ENCODE peak calls at places on chromosomes 5 and 9, in seven cellular contexts. A is IMR-90, V is fibroblast of lung, X is hepatocyte, R is H9, M is PC-9, D is A549. C is an unnamed sample.

GRCh38 chr5:96572864-96573512 is 89.2 kb upstream of the CAST start:
- DNase-seq in R (no peak), A (peak; percentile 99), X (no peak), M (peak; percentile 86), V (peak; percentile 94), D (peak; percentile 81), C (no peak)

GRCh38 chr5:72402959-72403628 is 82.9 kb downstream of the PTCD2 start:
- DNase-seq in D (peak; percentile 37), A (no peak), M (no peak), V (peak; percentile 35), R (peak; percentile 38), X (no peak), C (no peak)

GRCh38 chr9:82255533-82255932 is 267.0 kb downstream of the SPATA31D1 start:
- DNase-seq in D (no peak), V (no peak), X (no peak), M (no peak), A (no peak), R (no peak), C (no peak)

GRCh38 chr5:9722826-9723225 is 92.7 kb upstream of the TAS2R1 start:
- DNase-seq in M (no peak), R (no peak), X (no peak), D (no peak), A (no peak), V (no peak), C (no peak)

GRCh38 chr9:69130456-69131441 is 43.3 kb upstream of the TJP2 start:
- DNase-seq in V (peak; percentile 91), D (no peak), M (no peak), A (peak; percentile 90), R (peak; percentile 24), X (no peak), C (no peak)

GRCh38 chr9:93207326-93207814 is 23.4 kb downstream of the WNK2 start:
- DNase-seq in A (peak; percentile 11), R (no peak), D (no peak), M (no peak), X (no peak), V (peak; percentile 51), C (no peak)

GRCh38 chr5:69504036-69504435 is 11.4 kb downstream of the OCLN start:
- DNase-seq in X (no peak), V (no peak), M (no peak), R (no peak), D (no peak), A (peak; percentile 43), C (no peak)

GRCh38 chr9:93295031-93295430 is 111.1 kb downstream of the WNK2 start:
- DNase-seq in A (no peak), V (no peak), R (peak; percentile 29), D (no peak), M (no peak), X (no peak), C (no peak)

GRCh38 chr9:121736147-121736721 is 84.8 kb downstream of the DAB2IP start:
- DNase-seq in R (peak; percentile 90), D (peak; percentile 9), V (peak; percentile 53), M (peak; percentile 45), A (peak; percentile 25), X (peak; percentile 84), C (peak; percentile 91)

GRCh38 chr5:98770158-98770910 is 3.1 kb upstream of the RGMB start:
- DNase-seq in D (peak; percentile 25), R (no peak), V (peak; percentile 82), A (peak; percentile 66), X (peak; percentile 65), M (no peak), C (peak; percentile 55)

GRCh38 chr9:16058131-16058549 is 505.3 kb downstream of the CCDC171 start:
- DNase-seq in M (no peak), A (peak; percentile 86), V (peak; percentile 60), R (no peak), X (no peak), D (no peak), C (no peak)

GRCh38 chr5:2038337-2039179 is 155.8 kb upstream of the IRX4 start:
- DNase-seq in X (peak; percentile 81), V (peak; percentile 52), R (peak; percentile 96), A (peak; percentile 3), D (peak; percentile 61), M (no peak), C (peak; percentile 97)

GRCh38 chr5:35246411-35246810 is 16.1 kb upstream of the PRLR start:
- DNase-seq in R (no peak), V (no peak), X (peak; percentile 68), M (no peak), D (no peak), A (no peak), C (peak; percentile 15)

GRCh38 chr5:139985733-139986132 is 57.4 kb downstream of the NRG2 start:
- DNase-seq in M (peak; percentile 82), X (peak; percentile 24), D (peak; percentile 18), V (no peak), R (no peak), A (peak; percentile 68), C (peak; percentile 59)

GRCh38 chr5:4804619-4805211 is 335.4 kb upstream of the ADAMTS16 start:
- DNase-seq in A (no peak), X (no peak), R (no peak), D (no peak), V (no peak), M (no peak), C (no peak)

GRCh38 chr9:72586388-72587160 is 65.2 kb downstream of the TMC1 start:
- DNase-seq in V (peak; percentile 89), D (peak; percentile 84), R (no peak), X (peak; percentile 32), A (peak; percentile 90), M (peak; percentile 89), C (no peak)

GRCh38 chr9:27785714-27786100 is 212.4 kb upstream of the C9orf72 start:
- DNase-seq in R (no peak), M (no peak), D (no peak), V (no peak), X (no peak), A (no peak), C (no peak)

GRCh38 chr9:115847245-115847644 is 306.3 kb upstream of the PAPPA start:
- DNase-seq in A (peak; percentile 86), D (peak; percentile 31), M (no peak), V (peak; percentile 69), R (no peak), X (no peak), C (no peak)

GRCh38 chr5:143494162-143494561 is 90.7 kb upstream of the NR3C1 start:
- DNase-seq in D (peak; percentile 49), R (no peak), X (no peak), M (peak; percentile 71), V (peak; percentile 91), A (peak; percentile 94), C (no peak)

GRCh38 chr9:130556396-130557076 is 22.8 kb upstream of the FUBP3 start:
- DNase-seq in A (no peak), R (no peak), V (no peak), M (no peak), X (no peak), D (no peak), C (no peak)

GRCh38 chr9:130554606-130555005 is 24.8 kb upstream of the FUBP3 start:
- DNase-seq in D (no peak), M (no peak), A (no peak), X (no peak), V (no peak), R (no peak), C (no peak)

GRCh38 chr9:130555968-130556367 is 23.4 kb upstream of the FUBP3 start:
- DNase-seq in D (no peak), M (peak; percentile 79), A (no peak), R (no peak), X (no peak), V (no peak), C (no peak)

GRCh38 chr9:130557077-130557468 is 22.3 kb upstream of the FUBP3 start:
- DNase-seq in M (no peak), X (no peak), R (no peak), A (no peak), D (no peak), V (no peak), C (no peak)

GRCh38 chr9:130555061-130555460 is 24.3 kb upstream of the FUBP3 start:
- DNase-seq in A (no peak), V (no peak), R (no peak), X (no peak), M (no peak), D (no peak), C (no peak)
- H3K4me2 ChIP-seq in A (no peak overlapping the region), V (no peak overlapping the region), R (no peak overlapping the region), X (no peak overlapping the region), M (no peak overlapping the region), D (no peak overlapping the region), C (no peak overlapping the region)

DNA sequence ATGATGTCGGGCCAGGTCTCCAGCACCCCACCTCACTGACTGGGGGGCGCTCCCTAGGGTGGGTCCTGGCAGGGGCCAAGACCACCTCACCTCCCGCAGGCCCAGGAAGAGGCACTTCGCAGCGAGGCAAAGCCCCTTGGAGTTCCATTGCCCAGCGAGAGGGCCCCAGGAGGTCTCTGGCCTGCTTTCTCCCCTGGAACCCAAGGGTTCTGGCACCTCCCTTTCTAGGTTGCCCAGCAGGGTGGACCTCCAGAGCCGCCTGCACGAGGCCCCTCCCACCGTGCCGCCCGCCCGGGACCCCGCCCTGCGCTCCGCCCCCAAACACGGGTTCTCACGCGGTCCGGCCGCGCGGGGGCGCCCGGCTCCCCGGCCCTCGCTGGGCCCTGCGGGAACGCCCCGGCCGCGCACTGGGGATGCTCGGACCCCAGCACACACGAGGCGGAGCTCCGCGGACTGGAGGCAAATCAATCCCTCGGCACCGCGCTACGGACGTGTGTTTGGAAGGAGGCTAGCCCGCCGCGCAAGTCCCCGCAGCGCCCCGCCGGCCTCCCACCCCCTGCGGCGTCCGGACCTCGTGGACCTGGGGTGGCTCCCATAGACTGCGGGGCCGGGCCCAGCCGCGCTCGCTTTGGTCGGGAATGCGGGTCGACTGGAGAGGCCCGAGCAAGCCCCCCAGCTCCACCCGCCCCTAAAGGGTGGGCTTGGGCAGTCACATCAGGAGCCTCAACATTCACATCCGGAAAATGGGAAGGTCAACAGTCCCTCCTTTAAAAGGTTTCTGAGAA is 99.5 kb upstream of the LMX1B start:
- DNase-seq in R (peak; percentile 82), V (peak; percentile 28), D (peak; percentile 67), A (peak; percentile 15), X (peak; percentile 78), M (no peak), C (peak; percentile 90)
- TF ChIP-seq CTCF in R (peak; percentile 74), V (peak; percentile 27), D (peak; percentile 77), A (peak; percentile 57), X (peak; percentile 50), M (no peak), C (peak; percentile 80)

GRCh38 chr9:137141050-137141810 is 2.3 kb downstream of the GRIN1 start:
- DNase-seq in X (no peak), R (no peak), M (no peak), A (no peak), V (no peak), D (no peak), C (no peak)

GRCh38 chr9:137138058-137138697 is 776 bp upstream of the GRIN1 start:
- DNase-seq in A (no peak), M (no peak), X (no peak), R (peak; percentile 74), V (no peak), D (peak; percentile 39), C (peak; percentile 62)

GRCh38 chr9:137138701-137139467 is at the start of gene GRIN1:
- DNase-seq in R (peak; percentile 53), M (no peak), V (no peak), D (no peak), X (peak; percentile 80), A (no peak), C (peak; percentile 89)

GRCh38 chr9:137140151-137141012 is 1.4 kb downstream of the GRIN1 start:
- DNase-seq in M (no peak), A (no peak), V (no peak), R (peak; percentile 30), X (no peak), D (no peak), C (peak; percentile 46)

GRCh38 chr9:137139468-137140150 is 655 bp downstream of the GRIN1 start:
- DNase-seq in R (no peak), V (no peak), A (no peak), M (no peak), X (no peak), D (no peak), C (no peak)
- H3K4me2 ChIP-seq in R (no peak overlapping the region), V (no peak overlapping the region), A (no peak overlapping the region), M (no peak overlapping the region), X (no peak overlapping the region), D (no peak overlapping the region), C (no peak overlapping the region)

GRCh38 chr5:138495351-138495750 is 30.1 kb downstream of the EGR1 start:
- DNase-seq in M (no peak), A (peak; percentile 33), D (no peak), X (no peak), V (no peak), R (no peak), C (no peak)
- TF ChIP-seq CTCF in M (no peak), A (no peak), D (no peak), X (no peak), V (no peak), R (no peak), C (no peak)

C was measured in neural progenitor cell.